ENCODE peak calls at places on chromosomes 4 and X, in ten cellular contexts. T is lung, D is 8988T, R is left lung, H is GM12891, Z is AG09309, J is choroid plexus epithelial cell, S is omental fat pad, B is body of pancreas, E is left colon. P is an unnamed sample.

GRCh38 chr4:174559894-174560293 is 37.6 kb upstream of the HPGD start:
- DNase-seq in T (no peak), D (no peak), R (no peak), H (no peak), Z (no peak), J (no peak), S (no peak), B (no peak), E (no peak), P (no peak)

GRCh38 chrX:1327651-1328304 is 8.8 kb upstream of the IL3RA start:
- DNase-seq in T (no peak), D (no peak), R (peak), H (no peak), Z (no peak), J (no peak), S (no peak), B (no peak), E (no peak), P (no peak)

GRCh38 chr4:13182136-13182535 is 302.0 kb downstream of the RAB28 start:
- DNase-seq in T (no peak), D (no peak), R (no peak), H (no peak), Z (no peak), J (no peak), S (no peak), B (no peak), E (no peak), P (no peak)

GRCh38 chrX:121975666-121976065 is 928.3 kb downstream of the GLUD2 start:
- DNase-seq in T (no peak), D (no peak), R (no peak), H (no peak), Z (no peak), J (no peak), S (no peak), B (no peak), E (no peak), P (no peak)

GRCh38 chrX:46630141-46630540 is 56.6 kb downstream of the CHST7 start:
- DNase-seq in T (no peak), D (no peak), R (no peak), H (no peak), Z (no peak), J (peak), S (no peak), B (no peak), E (no peak), P (no peak)

GRCh38 chr4:4334798-4335520 is 44.9 kb downstream of the ZBTB49 start:
- DNase-seq in T (peak), D (peak), R (peak), H (peak), Z (no peak), J (peak), S (no peak), B (peak), E (peak), P (peak)

GRCh38 chr4:72216539-72217277 is 184.9 kb downstream of the NPFFR2 start:
- DNase-seq in T (no peak), D (no peak), R (peak), H (no peak), Z (no peak), J (no peak), S (no peak), B (no peak), E (no peak), P (no peak)

GRCh38 chr4:4356106-4357041 is 30.5 kb upstream of the NSG1 start:
- DNase-seq in T (no peak), D (no peak), R (no peak), H (no peak), Z (no peak), J (no peak), S (no peak), B (no peak), E (no peak), P (no peak)

GRCh38 chrX:39903937-39904336 is 193.8 kb downstream of the BCOR start:
- DNase-seq in T (no peak), D (peak), R (no peak), H (no peak), Z (no peak), J (no peak), S (no peak), B (no peak), E (no peak), P (no peak)

GRCh38 chrX:148535639-148536038 is 35.2 kb downstream of the AFF2 start:
- DNase-seq in T (no peak), D (no peak), R (no peak), H (no peak), Z (no peak), J (no peak), S (no peak), B (no peak), E (no peak), P (no peak)

GRCh38 chrX:129496625-129497024 is 26.7 kb downstream of the SMARCA1 start:
- DNase-seq in T (no peak), D (no peak), R (no peak), H (no peak), Z (no peak), J (peak), S (no peak), B (no peak), E (no peak), P (no peak)

GRCh38 chr4:31946456-31946855 is 1226.3 kb downstream of the PCDH7 start:
- DNase-seq in T (no peak), D (no peak), R (no peak), H (no peak), Z (no peak), J (no peak), S (no peak), B (no peak), E (no peak), P (no peak)

GRCh38 chrX:30065226-30065625 is 150.1 kb upstream of the MAGEB2 start:
- DNase-seq in T (no peak), D (no peak), R (no peak), H (no peak), Z (no peak), J (peak), S (no peak), B (no peak), E (no peak), P (no peak)

GRCh38 chrX:68365356-68365755 is 67.9 kb downstream of the OPHN1 start:
- DNase-seq in T (no peak), D (no peak), R (no peak), H (no peak), Z (no peak), J (peak), S (no peak), B (no peak), E (no peak), P (no peak)

GRCh38 chr4:48336471-48336870 is 4.9 kb upstream of the SLAIN2 start:
- DNase-seq in T (no peak), D (no peak), R (no peak), H (no peak), Z (no peak), J (no peak), S (no peak), B (no peak), E (no peak), P (no peak)

GRCh38 chr4:46922205-46922604 is 13.2 kb upstream of the COX7B2 start:
- DNase-seq in T (no peak), D (no peak), R (no peak), H (no peak), Z (no peak), J (no peak), S (no peak), B (no peak), E (no peak), P (no peak)

GRCh38 chr4:15719506-15719905 is 16.6 kb downstream of the BST1 start:
- DNase-seq in T (peak), D (no peak), R (no peak), H (no peak), Z (no peak), J (peak), S (no peak), B (no peak), E (no peak), P (no peak)

GRCh38 chrX:40570346-40571093 is 10.2 kb upstream of the ATP6AP2 start:
- DNase-seq in T (no peak), D (no peak), R (no peak), H (no peak), Z (no peak), J (no peak), S (no peak), B (no peak), E (no peak), P (no peak)

GRCh38 chr4:39348371-39349265 is 17.5 kb downstream of the RFC1 start:
- DNase-seq in T (no peak), D (no peak), R (no peak), H (no peak), Z (no peak), J (peak), S (no peak), B (no peak), E (no peak), P (no peak)

GRCh38 chr4:102345795-102346100 is 466 bp upstream of the SLC39A8 start:
- DNase-seq in T (no peak), D (no peak), R (no peak), H (no peak), Z (no peak), J (peak), S (no peak), B (no peak), E (no peak), P (no peak)

GRCh38 chr4:104475652-104476051 is 19.0 kb downstream of the CXXC4 start:
- DNase-seq in T (no peak), D (no peak), R (no peak), H (no peak), Z (no peak), J (no peak), S (no peak), B (peak), E (no peak), P (no peak)

GRCh38 chrX:115562492-115562872 is 1.5 kb downstream of the PLS3 start:
- DNase-seq in T (no peak), D (no peak), R (no peak), H (no peak), Z (no peak), J (peak), S (no peak), B (no peak), E (no peak), P (no peak)

GRCh38 chrX:47174376-47174775 is 19.3 kb upstream of the UBA1 start:
- DNase-seq in T (no peak), D (no peak), R (no peak), H (no peak), Z (no peak), J (no peak), S (no peak), B (no peak), E (no peak), P (no peak)

GRCh38 chr4:48756689-48757220 is 23.3 kb downstream of the FRYL start:
- DNase-seq in T (no peak), D (no peak), R (no peak), H (no peak), Z (no peak), J (peak), S (no peak), B (no peak), E (no peak), P (no peak)

GRCh38 chrX:56745019-56745418 is 16.0 kb downstream of the NBDY start:
- DNase-seq in T (no peak), D (no peak), R (no peak), H (no peak), Z (peak), J (peak), S (no peak), B (no peak), E (no peak), P (no peak)

GRCh38 chrX:132277953-132278614 is 58.8 kb upstream of the RAP2C start:
- DNase-seq in T (no peak), D (no peak), R (no peak), H (no peak), Z (no peak), J (no peak), S (no peak), B (peak), E (no peak), P (no peak)

GRCh38 chr4:184591070-184591677 is 58.1 kb downstream of the CASP3 start:
- DNase-seq in T (no peak), D (no peak), R (no peak), H (no peak), Z (no peak), J (no peak), S (no peak), B (no peak), E (no peak), P (no peak)

GRCh38 chr4:64195582-64195981 is 213.7 kb downstream of the TECRL start:
- DNase-seq in T (no peak), D (no peak), R (no peak), H (no peak), Z (no peak), J (no peak), S (no peak), B (no peak), E (no peak), P (no peak)

P was measured in breast epithelium.